ENCODE peak calls at places on chromosomes 16 and 17, in six cellular contexts. Z is NAMALWA, W is brain pericyte, P is GOT3, T is RWPE1, J is activated T-cell treated with anti-CD3 and anti-CD28 coated beads for 1 hour. Y is an unnamed sample.
A peak's percentile ranks its signal among the peaks of the same experiment; 100 is the strongest.

GRCh38 chr17:19331134-19331533 is 31.4 kb downstream of the B9D1 start:
- DNase-seq in Z (no peak), W (no peak), P (no peak), T (no peak), J (no peak), Y (no peak)

GRCh38 chr16:4179020-4179419 is 62.8 kb upstream of the ADCY9 start:
- DNase-seq in Z (no peak), W (no peak), P (no peak), T (peak; percentile 62), J (no peak), Y (no peak)

GRCh38 chr16:12391974-12392373 is 411.7 kb downstream of the CPPED1 start:
- DNase-seq in Z (no peak), W (no peak), P (no peak), T (no peak), J (no peak), Y (no peak)

GRCh38 chr16:81483064-81483969 is 38.7 kb downstream of the CMIP start:
- DNase-seq in Z (no peak), W (no peak), P (no peak), T (no peak), J (no peak), Y (no peak)

GRCh38 chr16:26672206-26672605 is 394.5 kb upstream of the C16orf82 start:
- DNase-seq in Z (no peak), W (no peak), P (no peak), T (no peak), J (no peak), Y (no peak)

GRCh38 chr16:72434159-72434558 is 262.2 kb upstream of the PMFBP1 start:
- DNase-seq in Z (peak; percentile 15), W (peak; percentile 4), P (no peak), T (no peak), J (no peak), Y (no peak)

GRCh38 chr16:75251280-75252048 is at the start of gene BCAR1:
- DNase-seq in Z (peak; percentile 68), W (peak; percentile 68), P (peak; percentile 69), T (peak; percentile 89), J (no peak), Y (peak; percentile 96)

GRCh38 chr17:4136373-4136772 is 6.5 kb downstream of the ZZEF1 start:
- DNase-seq in Z (no peak), W (no peak), P (no peak), T (no peak), J (no peak), Y (no peak)

Y was measured in GM20000.